ENCODE peak calls at places on chromosomes 13 and 19, in nine cellular contexts. R is stomach; L is NCI-H748 treated with DMSO at 0.1 percent for 48 hours; G is glutamatergic neuron; A is CD4-positive, alpha-beta T cell; X is CD4-positive, CD25-positive, alpha-beta regulatory T cell; D is neuronal stem cell; C is NCI-H345; F is omental fat pad. P is an unnamed sample.

GRCh38 chr19:13835791-13836723 is 40.8 kb downstream of the ZSWIM4 start:
- DNase-seq in R (no peak), L (no peak), G (no peak), A (no peak), X (peak; percentile 25), D (no peak), C (no peak), F (no peak), P (no peak)

GRCh38 chr19:21434516-21434915 is 37.6 kb downstream of the ZNF493 start:
- DNase-seq in R (no peak), L (no peak), G (no peak), A (no peak), X (no peak), D (no peak), C (no peak), F (no peak), P (no peak)

GRCh38 chr13:44410328-44410859 is 36.8 kb downstream of the SERP2 start:
- DNase-seq in R (peak; percentile 58), L (no peak), G (no peak), A (no peak), X (no peak), D (no peak), C (no peak), F (no peak), P (no peak)

GRCh38 chr19:18519962-18520847 is 1.7 kb downstream of the ELL start:
- DNase-seq in R (peak; percentile 77), L (peak; percentile 1), G (peak; percentile 59), A (peak; percentile 50), X (peak; percentile 59), D (peak; percentile 39), C (no peak), F (peak; percentile 38), P (peak; percentile 24)

GRCh38 chr13:79810671-79811070 is 329.7 kb downstream of the NDFIP2 start:
- DNase-seq in R (no peak), L (no peak), G (no peak), A (no peak), X (no peak), D (no peak), C (no peak), F (no peak), P (no peak)

GRCh38 chr19:46624958-46625661 is at the start of gene PTGIR:
- DNase-seq in R (no peak), L (no peak), G (no peak), A (no peak), X (no peak), D (no peak), C (no peak), F (no peak), P (no peak)

GRCh38 chr13:42821437-42821836 is 40.1 kb downstream of the FAM216B start:
- DNase-seq in R (no peak), L (no peak), G (no peak), A (no peak), X (no peak), D (no peak), C (no peak), F (no peak), P (no peak)

GRCh38 chr13:69524459-69525155 is 583.0 kb upstream of the ATXN8OS start:
- DNase-seq in R (no peak), L (no peak), G (no peak), A (no peak), X (no peak), D (no peak), C (no peak), F (no peak), P (no peak)

GRCh38 chr19:9060559-9061340 is 26.1 kb upstream of the OR1M1 start:
- DNase-seq in R (no peak), L (no peak), G (no peak), A (no peak), X (no peak), D (no peak), C (no peak), F (no peak), P (no peak)

GRCh38 chr19:41402010-41402409 is 4.4 kb downstream of the BCKDHA start:
- DNase-seq in R (no peak), L (no peak), G (no peak), A (no peak), X (no peak), D (no peak), C (no peak), F (no peak), P (no peak)

GRCh38 chr13:20360041-20360491 is 127.9 kb upstream of the GJB6 start:
- DNase-seq in R (no peak), L (no peak), G (no peak), A (no peak), X (no peak), D (no peak), C (no peak), F (no peak), P (no peak)

GRCh38 chr13:97259787-97260641 is 37.9 kb downstream of the MBNL2 start:
- DNase-seq in R (no peak), L (no peak), G (no peak), A (no peak), X (no peak), D (no peak), C (no peak), F (no peak), P (no peak)

GRCh38 chr13:101408154-101408553 is 8.2 kb downstream of the NALCN start:
- DNase-seq in R (no peak), L (no peak), G (no peak), A (no peak), X (no peak), D (no peak), C (no peak), F (no peak), P (no peak)

GRCh38 chr13:47215741-47216140 is 318.9 kb upstream of the HTR2A start:
- DNase-seq in R (no peak), L (no peak), G (peak; percentile 11), A (no peak), X (no peak), D (no peak), C (no peak), F (no peak), P (no peak)